ENCODE peak calls at places on chromosomes 7 and 10, in eight cellular contexts. One of them, this sample, is unnamed.

GRCh38 chr7:22937946-22938345 is 76.0 kb downstream of the HYCC1 start:
- DNase-seq in HCT116: no peak
- DNase-seq in K562: no peak
- DNase-seq in endothelial cell of umbilical vein: no peak
- DNase-seq in HepG2: no peak
- DNase-seq in H1: no peak
- DNase-seq in GM12878: no peak
- DNase-seq in A549: no peak
- DNase-seq in this sample: no peak

GRCh38 chr10:24617771-24618396 is 105.8 kb downstream of the ARHGAP21 start:
- DNase-seq in HCT116: peak; percentile 45
- DNase-seq in K562: peak; percentile 68
- DNase-seq in endothelial cell of umbilical vein: peak; percentile 59
- DNase-seq in HepG2: peak; percentile 50
- DNase-seq in H1: peak; percentile 89
- DNase-seq in GM12878: no peak
- DNase-seq in A549: peak; percentile 45
- DNase-seq in this sample: peak; percentile 51

GRCh38 chr10:97277551-97277950 is 14.9 kb downstream of the ARHGAP19 start:
- DNase-seq in HCT116: no peak
- DNase-seq in K562: no peak
- DNase-seq in endothelial cell of umbilical vein: no peak
- DNase-seq in HepG2: no peak
- DNase-seq in H1: no peak
- DNase-seq in GM12878: no peak
- DNase-seq in A549: no peak
- DNase-seq in this sample: no peak

GRCh38 chr10:48456808-48457761 is 147.8 kb downstream of the ARHGAP22 start:
- DNase-seq in HCT116: no peak
- DNase-seq in K562: peak; percentile 56
- DNase-seq in endothelial cell of umbilical vein: no peak
- DNase-seq in HepG2: no peak
- DNase-seq in H1: peak; percentile 44
- DNase-seq in GM12878: no peak
- DNase-seq in A549: no peak
- DNase-seq in this sample: no peak

GRCh38 chr7:133780912-133781311 is 346.2 kb upstream of the LRGUK start:
- DNase-seq in HCT116: no peak
- DNase-seq in K562: no peak
- DNase-seq in endothelial cell of umbilical vein: no peak
- DNase-seq in HepG2: no peak
- DNase-seq in H1: no peak
- DNase-seq in GM12878: no peak
- DNase-seq in A549: no peak
- DNase-seq in this sample: no peak

GRCh38 chr10:3248526-3249255 is 76.1 kb upstream of the PITRM1 start:
- DNase-seq in HCT116: peak; percentile 75
- DNase-seq in K562: no peak
- DNase-seq in endothelial cell of umbilical vein: peak; percentile 81
- DNase-seq in HepG2: no peak
- DNase-seq in H1: no peak
- DNase-seq in GM12878: no peak
- DNase-seq in A549: peak; percentile 69
- DNase-seq in this sample: no peak

GRCh38 chr7:106858618-106859532 is 6.2 kb upstream of the PIK3CG start:
- DNase-seq in HCT116: no peak
- DNase-seq in K562: peak; percentile 91
- DNase-seq in endothelial cell of umbilical vein: peak; percentile 7
- DNase-seq in HepG2: no peak
- DNase-seq in H1: no peak
- DNase-seq in GM12878: no peak
- DNase-seq in A549: no peak
- DNase-seq in this sample: no peak

GRCh38 chr10:29757551-29758297 is 123.0 kb upstream of the SVIL start:
- DNase-seq in HCT116: peak; percentile 85
- DNase-seq in K562: no peak
- DNase-seq in endothelial cell of umbilical vein: peak; percentile 83
- DNase-seq in HepG2: no peak
- DNase-seq in H1: no peak
- DNase-seq in GM12878: no peak
- DNase-seq in A549: no peak
- DNase-seq in this sample: peak; percentile 6

GRCh38 chr10:21473135-21473534 is 52.3 kb downstream of the SKIDA1 start:
- DNase-seq in HCT116: no peak
- DNase-seq in K562: no peak
- DNase-seq in endothelial cell of umbilical vein: no peak
- DNase-seq in HepG2: no peak
- DNase-seq in H1: no peak
- DNase-seq in GM12878: no peak
- DNase-seq in A549: no peak
- DNase-seq in this sample: no peak

GRCh38 chr10:131733596-131733995 is 167.2 kb upstream of the PPP2R2D start:
- DNase-seq in HCT116: no peak
- DNase-seq in K562: no peak
- DNase-seq in endothelial cell of umbilical vein: no peak
- DNase-seq in HepG2: no peak
- DNase-seq in H1: no peak
- DNase-seq in GM12878: no peak
- DNase-seq in A549: no peak
- DNase-seq in this sample: no peak

GRCh38 chr10:63346015-63346441 is 119.7 kb downstream of the JMJD1C start:
- DNase-seq in HCT116: no peak
- DNase-seq in K562: no peak
- DNase-seq in endothelial cell of umbilical vein: peak; percentile 37
- DNase-seq in HepG2: peak; percentile 3
- DNase-seq in H1: no peak
- DNase-seq in GM12878: no peak
- DNase-seq in A549: no peak
- DNase-seq in this sample: peak; percentile 20

GRCh38 chr7:100016209-100016901 is 959 bp downstream of the ZKSCAN1 start:
- DNase-seq in HCT116: no peak
- DNase-seq in K562: peak; percentile 37
- DNase-seq in endothelial cell of umbilical vein: peak; percentile 63
- DNase-seq in HepG2: peak; percentile 70
- DNase-seq in H1: no peak
- DNase-seq in GM12878: no peak
- DNase-seq in A549: no peak
- DNase-seq in this sample: peak; percentile 17

GRCh38 chr7:108181073-108181985 is 51.2 kb upstream of the LAMB4 start:
- DNase-seq in HCT116: peak; percentile 51
- DNase-seq in K562: peak; percentile 69
- DNase-seq in endothelial cell of umbilical vein: peak; percentile 86
- DNase-seq in HepG2: peak; percentile 43
- DNase-seq in H1: peak; percentile 64
- DNase-seq in GM12878: peak; percentile 28
- DNase-seq in A549: peak; percentile 39
- DNase-seq in this sample: peak; percentile 62

GRCh38 chr10:117007080-117007479 is 2.1 kb upstream of the SHTN1 start:
- DNase-seq in HCT116: peak; percentile 81
- DNase-seq in K562: peak; percentile 23
- DNase-seq in endothelial cell of umbilical vein: peak; percentile 16
- DNase-seq in HepG2: peak; percentile 25
- DNase-seq in H1: no peak
- DNase-seq in GM12878: no peak
- DNase-seq in A549: peak; percentile 58
- DNase-seq in this sample: peak; percentile 36

GRCh38 chr10:102675887-102676616 is 31.8 kb downstream of the TRIM8 start:
- DNase-seq in HCT116: no peak
- DNase-seq in K562: no peak
- DNase-seq in endothelial cell of umbilical vein: no peak
- DNase-seq in HepG2: peak; percentile 79
- DNase-seq in H1: no peak
- DNase-seq in GM12878: no peak
- DNase-seq in A549: no peak
- DNase-seq in this sample: peak; percentile 92

GRCh38 chr10:75021851-75022250 is 89.6 kb upstream of the SAMD8 start:
- DNase-seq in HCT116: no peak
- DNase-seq in K562: no peak
- DNase-seq in endothelial cell of umbilical vein: no peak
- DNase-seq in HepG2: peak; percentile 66
- DNase-seq in H1: no peak
- DNase-seq in GM12878: no peak
- DNase-seq in A549: no peak
- DNase-seq in this sample: no peak

DNA sequence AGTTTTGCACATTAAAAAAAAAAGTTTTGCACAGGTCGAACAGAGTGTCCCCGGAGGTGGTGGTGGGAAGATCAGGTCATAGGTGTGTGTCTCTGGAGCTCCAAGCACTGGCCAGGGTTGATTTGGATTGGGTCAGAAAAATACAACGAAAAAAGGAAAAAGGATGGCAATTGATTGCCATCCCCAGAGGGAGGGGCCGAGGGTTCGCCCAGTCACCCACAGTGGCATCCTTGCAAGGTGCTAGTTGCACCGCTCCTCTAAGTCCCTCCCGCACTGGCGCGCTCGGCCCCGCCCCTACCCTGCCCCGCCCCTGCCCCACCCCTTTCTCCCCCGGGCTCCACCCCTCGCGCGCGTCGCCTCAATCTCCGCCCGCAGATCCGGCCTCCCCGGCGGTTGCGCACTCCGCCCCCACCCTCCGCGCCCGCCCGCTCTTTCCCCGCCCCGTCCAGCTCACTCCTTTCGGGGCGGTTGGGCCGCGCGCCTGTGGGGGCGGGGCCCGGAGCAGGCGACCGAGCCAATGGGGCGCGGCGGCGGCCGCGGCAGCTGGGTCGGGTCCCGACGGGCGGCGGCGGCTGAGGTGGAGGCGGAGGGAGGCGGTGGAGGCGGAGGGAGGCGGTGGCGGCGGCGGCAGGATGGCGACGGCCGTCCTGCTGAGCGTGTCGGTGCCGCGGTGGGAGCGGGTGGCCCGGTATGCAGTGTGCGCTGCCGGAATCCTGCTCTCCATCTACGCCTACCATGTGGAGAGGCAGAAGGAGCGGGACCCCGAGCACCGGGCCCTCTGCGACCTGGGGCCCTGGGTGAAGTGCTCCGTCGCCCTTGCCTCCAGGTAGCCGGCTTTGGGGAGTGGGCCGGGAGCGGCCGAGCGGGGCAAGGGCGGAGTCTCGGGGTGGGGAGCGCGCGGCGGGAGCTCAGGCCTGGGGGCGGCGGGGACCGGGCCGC is 31.5 kb upstream of the ERV3-1 start:
- DNase-seq in HCT116: peak; percentile 82
- DNase-seq in K562: peak; percentile 93
- DNase-seq in endothelial cell of umbilical vein: peak; percentile 92
- DNase-seq in HepG2: peak; percentile 78
- DNase-seq in H1: peak; percentile 81
- DNase-seq in GM12878: peak; percentile 57
- DNase-seq in A549: peak; percentile 45
- DNase-seq in this sample: peak; percentile 98
- TF ChIP-seq POLR2A in HCT116: no peak
- TF ChIP-seq POLR2A in K562: peak; percentile 75
- TF ChIP-seq POLR2A in endothelial cell of umbilical vein: peak; percentile 43
- TF ChIP-seq POLR2A in HepG2: peak; percentile 58
- TF ChIP-seq POLR2A in H1: no peak
- TF ChIP-seq POLR2A in GM12878: peak; percentile 84
- TF ChIP-seq POLR2A in A549: peak; percentile 93
- TF ChIP-seq POLR2A in this sample: peak; percentile 46

GRCh38 chr10:84074521-84074920 is 64.8 kb upstream of the GHITM start:
- DNase-seq in HCT116: no peak
- DNase-seq in K562: no peak
- DNase-seq in endothelial cell of umbilical vein: no peak
- DNase-seq in HepG2: no peak
- DNase-seq in H1: no peak
- DNase-seq in GM12878: no peak
- DNase-seq in A549: no peak
- DNase-seq in this sample: no peak

GRCh38 chr10:84076540-84077195 is 62.6 kb upstream of the GHITM start:
- DNase-seq in HCT116: no peak
- DNase-seq in K562: peak; percentile 34
- DNase-seq in endothelial cell of umbilical vein: no peak
- DNase-seq in HepG2: peak; percentile 19
- DNase-seq in H1: no peak
- DNase-seq in GM12878: no peak
- DNase-seq in A549: no peak
- DNase-seq in this sample: peak; percentile 59

GRCh38 chr10:84075226-84076046 is 63.9 kb upstream of the GHITM start:
- DNase-seq in HCT116: no peak
- DNase-seq in K562: no peak
- DNase-seq in endothelial cell of umbilical vein: no peak
- DNase-seq in HepG2: no peak
- DNase-seq in H1: no peak
- DNase-seq in GM12878: no peak
- DNase-seq in A549: no peak
- DNase-seq in this sample: no peak

GRCh38 chr10:84077728-84078127 is 61.6 kb upstream of the GHITM start:
- DNase-seq in HCT116: no peak
- DNase-seq in K562: no peak
- DNase-seq in endothelial cell of umbilical vein: no peak
- DNase-seq in HepG2: no peak
- DNase-seq in H1: no peak
- DNase-seq in GM12878: no peak
- DNase-seq in A549: no peak
- DNase-seq in this sample: no peak

GRCh38 chr10:84076047-84076388 is 63.3 kb upstream of the GHITM start:
- DNase-seq in HCT116: no peak
- DNase-seq in K562: no peak
- DNase-seq in endothelial cell of umbilical vein: no peak
- DNase-seq in HepG2: no peak
- DNase-seq in H1: no peak
- DNase-seq in GM12878: no peak
- DNase-seq in A549: no peak
- DNase-seq in this sample: no peak
- TF ChIP-seq MAX in HCT116: no peak
- TF ChIP-seq MAX in K562: no peak
- TF ChIP-seq MAX in endothelial cell of umbilical vein: no peak
- TF ChIP-seq MAX in HepG2: no peak
- TF ChIP-seq MAX in H1: no peak
- TF ChIP-seq MAX in GM12878: no peak
- TF ChIP-seq MAX in A549: no peak
- TF ChIP-seq MAX in this sample: no peak

DNA sequence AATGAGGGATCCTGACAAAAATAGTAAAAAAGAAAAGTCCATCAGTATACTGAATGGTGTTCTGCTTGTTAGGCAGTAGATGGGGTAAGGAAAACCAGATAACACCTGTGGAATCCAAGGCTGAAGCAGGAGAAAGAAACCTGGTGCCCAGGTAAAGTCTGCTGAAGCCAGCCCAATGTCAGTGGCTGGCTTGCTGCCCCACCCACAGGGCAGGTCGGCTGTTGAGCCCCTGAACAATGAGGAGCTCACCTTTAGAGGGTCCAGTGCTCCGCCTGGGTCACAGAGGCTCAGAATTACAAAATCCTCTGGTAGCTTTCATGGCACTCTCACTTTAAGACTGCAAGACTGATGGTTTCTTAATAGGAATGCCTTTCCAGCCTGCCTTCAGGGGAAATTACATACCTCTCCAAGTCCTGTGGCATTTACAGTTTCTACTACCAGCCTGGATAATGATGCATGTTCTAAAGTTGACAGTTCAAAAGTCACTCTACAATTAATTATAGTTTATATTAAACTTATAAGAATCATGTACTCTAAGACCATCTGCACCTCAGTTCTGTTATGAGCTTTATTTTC is 23.8 kb downstream of the DHX32 start:
- DNase-seq in HCT116: no peak
- DNase-seq in K562: no peak
- DNase-seq in endothelial cell of umbilical vein: no peak
- DNase-seq in HepG2: no peak
- DNase-seq in H1: no peak
- DNase-seq in GM12878: no peak
- DNase-seq in A549: no peak
- DNase-seq in this sample: no peak
- TF ChIP-seq POLR2A in HCT116: no peak
- TF ChIP-seq POLR2A in K562: no peak
- TF ChIP-seq POLR2A in endothelial cell of umbilical vein: no peak
- TF ChIP-seq POLR2A in HepG2: no peak
- TF ChIP-seq POLR2A in H1: no peak
- TF ChIP-seq POLR2A in GM12878: no peak
- TF ChIP-seq POLR2A in A549: no peak
- TF ChIP-seq POLR2A in this sample: no peak

GRCh38 chr7:127822822-127823508 is 171.0 kb downstream of the SND1 start:
- DNase-seq in HCT116: peak; percentile 16
- DNase-seq in K562: peak; percentile 61
- DNase-seq in endothelial cell of umbilical vein: no peak
- DNase-seq in HepG2: no peak
- DNase-seq in H1: no peak
- DNase-seq in GM12878: no peak
- DNase-seq in A549: no peak
- DNase-seq in this sample: peak; percentile 27
- TF ChIP-seq MAX in HCT116: no peak
- TF ChIP-seq MAX in K562: no peak
- TF ChIP-seq MAX in endothelial cell of umbilical vein: no peak
- TF ChIP-seq MAX in HepG2: no peak
- TF ChIP-seq MAX in H1: no peak
- TF ChIP-seq MAX in GM12878: no peak
- TF ChIP-seq MAX in A549: no peak
- TF ChIP-seq MAX in this sample: no peak